ENCODE peak calls at places on chromosomes 11 and 22, in five cellular contexts. O, Z, W, H and E are unnamed samples.

GRCh38 chr11:119518746-119519382 is 95.9 kb upstream of the THY1 start:
- DNase-seq in O (peak), Z (no peak), W (peak), H (no peak), E (peak)

GRCh38 chr11:134815404-134815803 is 403.4 kb upstream of the B3GAT1 start:
- DNase-seq in O (no peak), Z (no peak), W (no peak), H (no peak), E (no peak)

GRCh38 chr11:121082670-121083069 is 18.4 kb upstream of the TECTA start:
- DNase-seq in O (peak), Z (no peak), W (peak), H (no peak), E (peak)

GRCh38 chr11:35725880-35726279 is 63.3 kb downstream of the TRIM44 start:
- DNase-seq in O (no peak), Z (no peak), W (peak), H (no peak), E (peak)

GRCh38 chr11:46364056-46364455 is 16.8 kb downstream of the DGKZ start:
- DNase-seq in O (no peak), Z (no peak), W (no peak), H (no peak), E (no peak)

GRCh38 chr11:68311155-68312116 is 955 bp upstream of the LRP5 start:
- DNase-seq in O (no peak), Z (no peak), W (no peak), H (no peak), E (no peak)

GRCh38 chr11:83724704-83725114 is 438.5 kb upstream of the CCDC90B start:
- DNase-seq in O (peak), Z (no peak), W (no peak), H (no peak), E (no peak)

GRCh38 chr11:128021304-128022006 is 565.9 kb downstream of the ETS1 start:
- DNase-seq in O (peak), Z (no peak), W (no peak), H (no peak), E (no peak)

GRCh38 chr22:31897842-31898241 is 46.5 kb upstream of the YWHAH start:
- DNase-seq in O (no peak), Z (no peak), W (no peak), H (no peak), E (peak)

GRCh38 chr11:105046898-105047579 is 1.9 kb upstream of the CARD16 start:
- DNase-seq in O (no peak), Z (peak), W (no peak), H (peak), E (peak)

GRCh38 chr11:8839957-8840945 is 70.7 kb upstream of the AKIP1 start:
- DNase-seq in O (no peak), Z (no peak), W (no peak), H (peak), E (peak)

GRCh38 chr11:102155676-102156075 is 45.4 kb downstream of the YAP1 start:
- DNase-seq in O (no peak), Z (no peak), W (no peak), H (no peak), E (no peak)

GRCh38 chr22:40022536-40023225 is 27.9 kb downstream of the FAM83F start:
- DNase-seq in O (no peak), Z (no peak), W (no peak), H (no peak), E (no peak)

GRCh38 chr11:69172674-69173073 is 16.9 kb downstream of the SMIM38 start:
- DNase-seq in O (no peak), Z (no peak), W (no peak), H (no peak), E (no peak)

GRCh38 chr11:121452609-121453150 is at the start of gene SORL1-AS1:
- DNase-seq in O (no peak), Z (peak), W (no peak), H (no peak), E (no peak)

GRCh38 chr11:102289510-102290078 is 27.7 kb upstream of the BIRC3 start:
- DNase-seq in O (no peak), Z (no peak), W (no peak), H (no peak), E (no peak)

GRCh38 chr11:1665313-1665712 is 31.7 kb upstream of the KRTAP5-6 start:
- DNase-seq in O (no peak), Z (no peak), W (no peak), H (no peak), E (no peak)

GRCh38 chr11:5992604-5993251 is 5.9 kb upstream of the OR52L1 start:
- DNase-seq in O (no peak), Z (peak), W (peak), H (peak), E (peak)

GRCh38 chr11:109939176-109939810 is 153.9 kb upstream of the ZC3H12C start:
- DNase-seq in O (no peak), Z (peak), W (peak), H (peak), E (peak)

GRCh38 chr22:28903080-28903479 is 19.7 kb downstream of the ZNRF3 start:
- DNase-seq in O (no peak), Z (no peak), W (no peak), H (no peak), E (no peak)

GRCh38 chr11:89736566-89736965 is 26.5 kb downstream of the TRIM77 start:
- DNase-seq in O (no peak), Z (no peak), W (no peak), H (no peak), E (no peak)

GRCh38 chr11:66976048-66976467 is 954 bp downstream of the C11orf86 start:
- DNase-seq in O (peak), Z (no peak), W (peak), H (peak), E (peak)

GRCh38 chr11:65078151-65078550 is 5.7 kb downstream of the CDCA5 start:
- DNase-seq in O (no peak), Z (peak), W (peak), H (peak), E (peak)

GRCh38 chr11:103222801-103223200 is 113.6 kb downstream of the DYNC2H1 start:
- DNase-seq in O (no peak), Z (no peak), W (no peak), H (no peak), E (no peak)

GRCh38 chr11:126611438-126611837 is 256.0 kb downstream of the ST3GAL4 start:
- DNase-seq in O (no peak), Z (no peak), W (no peak), H (no peak), E (no peak)

GRCh38 chr11:69969890-69970784 is 108.0 kb upstream of the ANO1 start:
- DNase-seq in O (no peak), Z (no peak), W (peak), H (peak), E (no peak)

GRCh38 chr11:57800444-57801184 is 39.0 kb downstream of the CTNND1 start:
- DNase-seq in O (no peak), Z (peak), W (peak), H (peak), E (peak)

GRCh38 chr11:116500833-116501622 is 271.8 kb downstream of the BUD13 start:
- DNase-seq in O (no peak), Z (no peak), W (no peak), H (no peak), E (no peak)

GRCh38 chr11:4559527-4560440 is 14.8 kb downstream of the OR52M1 start:
- DNase-seq in O (no peak), Z (no peak), W (no peak), H (no peak), E (no peak)

GRCh38 chr22:44399906-44400762 is 87.4 kb upstream of the SHISAL1 start:
- DNase-seq in O (no peak), Z (no peak), W (no peak), H (no peak), E (no peak)

GRCh38 chr11:127677813-127678212 is 677.2 kb upstream of the KIRREL3 start:
- DNase-seq in O (no peak), Z (no peak), W (no peak), H (no peak), E (no peak)

GRCh38 chr11:61495801-61496601 is 12.5 kb upstream of the LRRC10B start:
- DNase-seq in O (no peak), Z (no peak), W (no peak), H (no peak), E (no peak)

GRCh38 chr11:68369756-68370155 is 57.4 kb downstream of the LRP5 start:
- DNase-seq in O (no peak), Z (no peak), W (no peak), H (no peak), E (no peak)

GRCh38 chr11:133917921-133918605 is 38.7 kb downstream of the IGSF9B start:
- DNase-seq in O (no peak), Z (no peak), W (no peak), H (no peak), E (no peak)

GRCh38 chr11:11173316-11174025 is 179.6 kb downstream of the CSNK2A3 start:
- DNase-seq in O (no peak), Z (no peak), W (no peak), H (no peak), E (no peak)

GRCh38 chr11:11177156-11177808 is 175.8 kb downstream of the CSNK2A3 start:
- DNase-seq in O (no peak), Z (no peak), W (no peak), H (no peak), E (no peak)

GRCh38 chr11:11178671-11179070 is 174.4 kb downstream of the CSNK2A3 start:
- DNase-seq in O (no peak), Z (no peak), W (no peak), H (no peak), E (no peak)

DNA sequence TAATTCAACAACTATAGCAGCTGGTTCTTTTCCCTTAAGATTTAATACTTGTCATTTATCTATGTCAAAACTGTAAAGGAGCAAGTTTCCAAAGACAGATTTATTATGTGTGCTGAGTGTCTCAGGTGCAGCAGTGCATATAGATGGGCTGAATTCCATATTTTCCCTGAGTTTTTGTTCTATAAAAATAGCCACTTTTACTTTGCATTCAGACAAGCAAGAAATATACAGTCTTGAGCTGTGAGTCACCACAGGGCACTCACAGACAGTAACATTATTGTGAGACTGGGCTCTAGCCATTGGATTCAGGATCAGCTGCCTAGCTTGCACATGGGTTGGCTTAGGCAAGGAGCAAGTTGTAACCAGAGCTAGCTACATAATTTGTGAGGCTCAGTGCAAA is 173.8 kb downstream of the CSNK2A3 start:
- DNase-seq in O (no peak), Z (peak), W (no peak), H (no peak), E (no peak)
- TF ChIP-seq JUN in O (no peak), Z (no peak), W (no peak), H (no peak), E (no peak)

DNA sequence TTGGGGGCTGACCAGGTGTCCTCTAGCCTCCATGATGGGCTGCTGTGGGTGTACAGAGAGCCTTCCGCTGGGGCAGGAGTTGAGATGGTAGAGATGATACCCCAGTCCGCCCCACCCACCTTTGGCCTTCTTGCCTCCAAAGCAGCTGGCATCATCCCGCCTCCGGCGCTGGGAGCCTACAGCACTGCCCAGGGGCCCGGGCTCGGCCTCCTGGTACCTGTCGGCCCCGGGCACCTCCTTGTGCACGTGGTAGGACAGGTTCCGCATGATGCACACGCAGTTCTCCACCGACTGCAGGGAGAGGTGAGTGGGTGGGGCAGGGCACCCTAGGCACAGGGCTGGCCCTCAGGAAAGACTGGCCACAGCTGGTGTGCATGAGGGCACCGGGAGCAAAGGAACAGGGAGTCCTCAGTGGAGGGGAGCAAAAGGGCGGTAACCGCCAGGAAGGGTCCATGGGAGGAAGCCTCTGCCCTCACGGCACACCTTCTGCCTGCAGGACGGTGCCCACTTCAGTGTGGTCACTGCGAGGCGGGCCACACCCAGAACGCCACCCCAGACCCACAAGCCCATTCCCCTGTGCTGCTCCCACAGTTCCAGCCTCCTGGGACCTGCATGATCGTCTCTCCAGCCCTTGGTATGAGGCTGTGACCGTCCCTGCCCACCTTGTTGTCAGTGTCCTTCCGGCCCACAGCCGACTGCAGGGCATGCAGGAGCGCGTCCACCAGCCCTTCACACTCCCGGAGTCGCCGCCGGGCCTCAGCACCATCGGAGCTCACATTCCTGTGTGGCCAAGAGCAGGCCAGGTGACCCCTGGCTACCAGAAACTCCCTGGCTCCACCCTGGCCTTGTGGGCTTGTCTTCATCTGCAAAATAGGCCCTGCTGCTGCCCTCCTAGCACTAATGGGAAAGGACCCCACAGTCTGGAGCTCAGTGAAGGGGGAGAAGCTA is 36.0 kb upstream of the TXNRD2 start:
- DNase-seq in O (no peak), Z (no peak), W (no peak), H (no peak), E (no peak)
- H3K4me2 ChIP-seq in O (no peak), Z (no peak), W (no peak), H (no peak), E (no peak)

GRCh38 chr11:34492806-34493414 is 20.7 kb downstream of the ELF5 start:
- DNase-seq in O (peak), Z (peak), W (peak), H (peak), E (peak)
- TF ChIP-seq JUN in O (no peak), Z (no peak), W (no peak), H (no peak), E (no peak)

DNA sequence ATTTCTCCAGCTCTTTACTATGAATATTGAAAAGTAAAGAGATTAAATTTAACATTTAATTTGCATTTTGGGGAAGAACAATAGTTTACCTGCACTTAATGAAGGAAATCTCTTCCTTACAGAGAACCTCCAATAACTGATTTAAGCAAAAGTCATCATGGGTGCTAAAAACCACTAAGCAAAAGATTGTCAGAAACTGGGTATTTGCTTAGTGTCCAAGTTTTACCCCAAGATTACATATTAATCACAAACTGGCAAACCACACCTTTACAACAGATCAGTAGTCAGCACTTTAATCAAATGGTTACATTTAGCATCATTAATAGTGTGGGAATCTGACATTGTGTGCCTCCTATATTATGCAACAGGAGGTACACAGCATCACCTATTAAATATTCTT is 2.7 kb downstream of the ZBTB44 start:
- DNase-seq in O (no peak), Z (no peak), W (no peak), H (no peak), E (no peak)
- H3K4me2 ChIP-seq in O (peak), Z (peak), W (no peak), H (peak), E (no peak)

GRCh38 chr11:117837791-117838190 is 13.2 kb upstream of the FXYD2 start:
- DNase-seq in O (no peak), Z (no peak), W (no peak), H (no peak), E (no peak)
- TF ChIP-seq JUN in O (no peak), Z (no peak), W (no peak), H (no peak), E (no peak)

GRCh38 chr11:78737891-78738290 is 163.2 kb upstream of the NARS2 start:
- DNase-seq in O (no peak), Z (no peak), W (no peak), H (no peak), E (no peak)

GRCh38 chr11:78731008-78731407 is 156.3 kb upstream of the NARS2 start:
- DNase-seq in O (no peak), Z (no peak), W (no peak), H (peak), E (no peak)

GRCh38 chr11:78730267-78730824 is 155.7 kb upstream of the NARS2 start:
- DNase-seq in O (no peak), Z (no peak), W (no peak), H (no peak), E (no peak)

GRCh38 chr11:78735711-78736110 is 161.0 kb upstream of the NARS2 start:
- DNase-seq in O (no peak), Z (no peak), W (no peak), H (no peak), E (no peak)

DNA sequence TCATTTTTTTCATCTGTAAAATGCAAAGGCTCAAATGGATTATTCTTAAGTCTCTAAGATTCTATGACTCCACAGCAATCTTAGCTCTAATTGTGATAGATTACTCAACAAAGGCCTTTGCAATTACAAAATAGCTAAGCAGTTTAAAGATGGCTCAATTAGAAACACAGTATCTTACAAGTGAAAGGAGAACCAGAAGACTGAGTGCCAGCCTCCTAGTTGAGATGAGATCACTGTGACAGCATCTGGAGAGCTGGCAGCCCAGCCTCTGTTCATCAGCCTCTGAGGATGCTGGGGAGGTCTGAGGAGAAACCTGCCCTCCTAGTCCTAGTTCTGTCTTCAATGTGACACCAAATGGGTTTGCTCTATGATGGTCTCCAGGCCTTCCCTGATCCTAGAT is 158.4 kb upstream of the NARS2 start:
- DNase-seq in O (no peak), Z (no peak), W (no peak), H (no peak), E (no peak)
- H3K4me2 ChIP-seq in O (no peak), Z (no peak), W (no peak), H (no peak), E (no peak)

GRCh38 chr11:15216678-15217077 is 102.0 kb downstream of the INSC start:
- DNase-seq in O (no peak), Z (no peak), W (peak), H (no peak), E (no peak)
- TF ChIP-seq JUN in O (no peak), Z (no peak), W (no peak), H (no peak), E (no peak)